ENCODE peak calls at places on chromosomes 2 and 18, in four cellular contexts. T is AG09309, Z is astrocyte of the spinal cord, F is tibial nerve. E is an unnamed sample.

GRCh38 chr2:221649045-221649444 is 76.9 kb upstream of the EPHA4 start:
- DNase-seq in T (no peak), Z (peak), F (peak), E (peak)

GRCh38 chr18:42187611-42188378 is 232.8 kb downstream of the PIK3C3 start:
- DNase-seq in T (no peak), Z (no peak), F (no peak), E (no peak)

GRCh38 chr2:68643011-68643873 is at the start of gene PROKR1:
- DNase-seq in T (no peak), Z (peak), F (no peak), E (no peak)

GRCh38 chr2:41932241-41933034 is 115.4 kb upstream of the PKDCC start:
- DNase-seq in T (no peak), Z (peak), F (peak), E (peak)

GRCh38 chr2:113791697-113792590 is 35.5 kb upstream of the SLC35F5 start:
- DNase-seq in T (no peak), Z (no peak), F (no peak), E (peak)

GRCh38 chr2:150567771-150568278 is 80.4 kb upstream of the RND3 start:
- DNase-seq in T (no peak), Z (no peak), F (no peak), E (peak)

GRCh38 chr2:17188726-17189125 is 329.5 kb downstream of the RAD51AP2 start:
- DNase-seq in T (no peak), Z (no peak), F (no peak), E (no peak)

GRCh38 chr2:182716665-182716990 is 571 bp downstream of the DNAJC10 start:
- DNase-seq in T (no peak), Z (peak), F (no peak), E (no peak)

GRCh38 chr2:68911714-68912510 is 40.7 kb upstream of the BMP10 start:
- DNase-seq in T (no peak), Z (no peak), F (no peak), E (no peak)

GRCh38 chr2:235940330-235940729 is 227.9 kb downstream of the GBX2 start:
- DNase-seq in T (peak), Z (peak), F (no peak), E (peak)

DNA sequence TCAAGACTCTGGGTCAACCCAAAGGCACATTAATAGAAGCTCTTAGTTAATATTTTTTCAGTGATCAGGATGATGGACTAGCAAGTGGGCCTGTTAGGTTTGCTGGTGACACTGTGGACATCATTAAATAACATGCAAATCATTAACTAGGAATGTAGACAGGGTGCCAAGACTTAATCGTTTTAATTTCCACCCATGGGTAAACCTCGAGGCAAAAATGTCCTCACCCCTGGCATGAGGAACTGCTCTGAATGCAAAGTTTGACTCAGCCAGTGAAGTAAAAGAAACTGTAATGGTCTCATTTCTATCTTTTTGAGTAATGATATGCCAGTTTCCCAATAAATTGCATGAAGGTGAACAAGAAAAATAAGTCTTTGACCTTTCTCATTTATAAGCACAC is 152.6 kb upstream of the MEX3C start:
- DNase-seq in T (no peak), Z (no peak), F (no peak), E (no peak)
- H3K4me3 ChIP-seq in T (no peak), Z (no peak), F (no peak), E (no peak)

DNA sequence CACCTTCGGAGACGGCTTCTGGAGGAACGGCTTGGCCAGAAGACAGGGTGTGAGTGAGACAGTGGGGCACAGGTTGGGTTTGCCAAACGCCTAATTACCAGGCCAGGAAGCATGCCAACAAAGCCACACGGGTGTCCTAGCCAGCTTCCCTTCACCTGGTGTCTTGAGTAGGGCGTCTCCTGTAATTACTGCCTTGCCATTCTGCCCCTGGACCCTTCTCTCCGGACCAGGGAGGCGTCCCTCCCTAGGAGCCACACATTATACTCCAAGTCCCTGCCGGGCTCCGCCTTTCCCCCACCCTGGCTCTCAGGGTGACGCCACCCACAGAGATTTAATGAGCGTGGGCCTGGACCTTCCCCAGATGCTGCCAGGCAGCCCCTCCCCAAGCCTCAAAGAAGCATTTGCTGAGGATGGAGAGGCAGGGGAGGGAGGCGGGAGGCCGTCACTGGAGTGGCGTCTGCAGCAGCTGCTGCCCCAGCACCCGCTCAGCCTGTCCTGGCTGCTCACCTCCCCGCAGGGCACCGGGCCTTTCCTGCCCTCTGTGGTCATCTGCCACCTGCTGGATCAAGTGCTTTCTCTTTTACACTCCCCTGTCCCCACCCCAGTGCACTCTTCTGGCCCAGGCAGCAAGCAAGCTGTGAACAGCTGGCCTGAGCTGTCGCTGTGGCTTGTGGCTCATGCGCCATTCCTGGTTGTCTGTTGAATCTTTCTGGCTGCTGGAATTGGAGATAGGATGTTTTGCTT is 20.7 kb downstream of the FOSL2 start:
- DNase-seq in T (no peak), Z (peak), F (no peak), E (no peak)
- TF ChIP-seq CTCF in T (peak), Z (peak), F (peak), E (no peak)

DNA sequence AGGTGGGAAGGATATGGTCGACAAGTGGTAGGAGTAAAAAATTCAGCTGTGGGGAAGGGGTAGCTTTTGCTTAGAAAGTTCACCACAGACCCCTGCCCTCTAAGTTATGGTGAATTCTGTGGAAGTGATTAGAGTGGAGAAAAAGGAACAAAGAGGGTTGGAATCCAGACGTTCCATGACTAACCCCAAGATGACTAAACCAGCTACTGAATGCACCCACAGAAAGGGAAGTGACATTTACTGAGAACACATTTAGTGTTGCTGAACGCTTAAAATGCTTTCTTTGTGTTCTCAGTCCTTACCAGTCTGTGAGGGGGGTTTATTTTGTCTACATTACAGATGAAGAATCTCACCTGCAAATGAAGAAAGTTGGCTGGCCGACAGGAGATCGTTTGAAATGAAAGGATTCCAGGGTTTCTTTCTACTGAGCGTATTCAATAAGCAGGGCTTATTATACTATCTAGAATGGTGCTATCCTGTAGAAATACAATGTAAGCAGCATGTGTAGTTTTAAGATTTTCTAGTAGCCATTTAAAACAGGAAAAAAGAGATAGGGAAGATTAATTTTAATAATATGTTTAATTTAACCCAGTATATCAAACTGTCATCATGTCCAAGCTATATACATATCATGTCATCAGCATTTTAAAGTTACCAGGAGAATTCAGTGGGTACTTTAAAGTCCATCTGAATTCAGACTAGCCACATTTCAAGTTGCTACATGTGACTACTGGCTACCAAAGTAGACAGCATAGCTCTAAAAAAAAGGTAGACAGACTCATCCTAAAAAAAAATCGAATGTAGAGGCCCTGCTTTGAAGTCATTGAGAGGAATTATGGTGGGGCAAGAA is 60.1 kb downstream of the LIMS1 start:
- DNase-seq in T (no peak), Z (peak), F (no peak), E (peak)
- H3K4me3 ChIP-seq in T (no peak), Z (no peak), F (no peak), E (no peak)

DNA sequence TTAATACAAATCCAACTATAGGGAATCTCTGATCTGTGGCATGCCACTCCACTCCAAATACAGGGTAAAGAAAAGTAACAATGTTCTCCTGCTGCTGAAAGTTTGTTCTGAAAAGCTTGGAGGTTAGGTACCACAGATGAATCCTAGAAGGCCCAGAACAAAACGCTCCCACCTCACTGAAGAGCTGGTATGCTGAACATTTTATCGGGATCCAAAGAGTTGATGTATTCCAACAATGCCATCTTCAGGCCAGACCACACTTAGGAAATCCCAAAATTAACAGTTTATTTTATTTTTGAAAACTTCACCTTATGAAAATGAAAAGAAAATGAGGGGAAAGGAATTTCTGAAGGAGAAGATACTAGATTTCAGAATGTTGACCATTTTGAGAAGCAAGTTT is 145.1 kb upstream of the CDH19 start:
- DNase-seq in T (no peak), Z (peak), F (no peak), E (no peak)
- TF ChIP-seq CTCF in T (no peak), Z (peak), F (peak), E (no peak)

DNA sequence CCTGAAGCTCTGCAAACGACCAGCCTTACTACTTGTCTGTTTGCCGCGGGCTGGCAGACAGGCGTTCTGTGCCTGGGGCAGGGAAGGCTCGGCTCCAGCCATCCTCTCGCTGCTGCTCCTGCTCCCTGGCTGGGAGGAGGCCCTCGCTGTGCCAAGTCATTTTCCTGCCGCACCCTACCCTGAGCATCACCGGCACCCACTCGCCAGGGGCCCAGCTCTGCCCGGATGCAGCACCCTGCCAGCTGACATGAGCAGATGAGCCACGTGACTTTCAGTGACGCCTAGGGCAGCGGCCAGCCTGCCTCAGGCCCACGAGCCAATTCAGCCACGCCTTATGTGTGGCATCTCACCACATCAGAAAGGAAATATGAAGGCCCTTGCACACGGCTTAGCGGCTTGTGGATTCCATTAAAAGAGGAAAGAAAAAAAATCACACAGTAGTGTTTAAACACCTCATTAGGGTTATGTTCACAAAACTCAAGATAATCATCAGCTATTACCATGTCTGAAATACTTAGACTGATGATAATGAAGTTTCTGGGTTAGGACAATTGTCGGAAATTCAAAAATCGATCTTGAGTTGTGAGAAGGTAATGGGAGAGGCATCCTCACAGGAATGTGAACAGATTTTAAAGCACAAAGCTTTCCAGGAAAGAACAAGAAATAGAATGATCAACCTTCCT is 250.5 kb downstream of the TWIST2 start:
- DNase-seq in T (no peak), Z (no peak), F (no peak), E (peak)
- H3K4me3 ChIP-seq in T (no peak), Z (no peak), F (no peak), E (no peak)

GRCh38 chr2:118078734-118079133 is 9.5 kb upstream of the INSIG2 start:
- DNase-seq in T (no peak), Z (no peak), F (no peak), E (no peak)
- TF ChIP-seq CTCF in T (no peak), Z (no peak), F (no peak), E (no peak)

GRCh38 chr2:168945508-168945907 is 44.4 kb downstream of the G6PC2 start:
- DNase-seq in T (no peak), Z (no peak), F (no peak), E (no peak)

GRCh38 chr2:168951871-168952270 is 50.8 kb downstream of the G6PC2 start:
- DNase-seq in T (no peak), Z (no peak), F (no peak), E (no peak)

GRCh38 chr2:168949324-168949723 is 48.2 kb downstream of the G6PC2 start:
- DNase-seq in T (no peak), Z (no peak), F (no peak), E (no peak)

GRCh38 chr2:168952424-168952823 is 51.3 kb downstream of the G6PC2 start:
- DNase-seq in T (no peak), Z (no peak), F (no peak), E (no peak)

GRCh38 chr2:168948621-168949212 is 47.6 kb downstream of the G6PC2 start:
- DNase-seq in T (no peak), Z (no peak), F (no peak), E (peak)
- H3K4me3 ChIP-seq in T (no peak), Z (no peak), F (no peak), E (no peak)

DNA sequence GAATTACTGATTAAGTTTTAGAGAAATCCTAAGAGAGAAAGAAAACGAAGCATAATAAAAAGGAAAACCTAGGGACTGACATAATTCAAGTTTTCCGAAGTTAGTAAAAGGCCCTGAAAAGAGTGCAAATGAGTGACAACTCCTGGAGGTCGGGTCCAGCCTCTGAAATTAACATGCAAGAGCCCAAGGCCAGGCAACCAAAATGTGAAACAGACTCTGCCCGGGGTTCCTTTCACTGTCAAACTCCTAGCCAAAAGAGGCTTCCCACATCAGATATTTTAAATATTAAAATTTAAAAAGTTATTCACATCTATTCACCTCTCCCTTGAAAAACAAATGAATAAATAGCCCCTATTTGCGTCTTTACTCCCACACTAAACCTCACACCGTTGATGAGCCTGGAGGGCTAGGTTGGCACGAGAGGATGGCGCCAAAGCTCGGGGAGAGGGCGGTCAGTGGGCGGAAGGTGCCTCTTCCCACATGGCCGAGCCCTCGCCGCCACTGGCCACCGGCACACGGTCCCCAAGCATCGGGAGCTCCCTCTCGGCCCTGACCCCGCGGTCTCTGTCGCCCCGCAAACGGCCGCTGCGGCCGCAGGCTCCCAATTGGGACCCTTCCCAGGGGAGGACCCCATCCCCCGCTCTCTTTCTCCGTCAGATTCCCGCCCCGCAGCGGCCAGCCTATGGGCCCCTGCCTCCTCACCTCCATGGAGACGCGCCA is 630 bp downstream of the PPM1G start:
- DNase-seq in T (no peak), Z (no peak), F (no peak), E (peak)
- TF ChIP-seq CTCF in T (no peak), Z (no peak), F (no peak), E (no peak)

GRCh38 chr2:127089466-127090235 is 17.3 kb downstream of the BIN1 start:
- DNase-seq in T (no peak), Z (no peak), F (no peak), E (no peak)

GRCh38 chr2:127090281-127091128 is 16.4 kb downstream of the BIN1 start:
- DNase-seq in T (no peak), Z (no peak), F (no peak), E (no peak)

GRCh38 chr2:127086800-127087737 is 19.9 kb downstream of the BIN1 start:
- DNase-seq in T (peak), Z (peak), F (peak), E (peak)

GRCh38 chr2:127088706-127089105 is 18.2 kb downstream of the BIN1 start:
- DNase-seq in T (no peak), Z (no peak), F (no peak), E (no peak)

GRCh38 chr2:127087780-127088495 is 19.0 kb downstream of the BIN1 start:
- DNase-seq in T (no peak), Z (no peak), F (no peak), E (no peak)
- H3K4me3 ChIP-seq in T (no peak), Z (no peak), F (no peak), E (no peak)

GRCh38 chr2:96359310-96359709 is 23.7 kb downstream of the NCAPH start:
- DNase-seq in T (no peak), Z (no peak), F (no peak), E (no peak)
- TF ChIP-seq CTCF in T (no peak), Z (peak), F (peak), E (peak)

E was measured in fibroblast of the aortic adventitia.